ENCODE peak calls at places on chromosome 20, in four cellular contexts. One of them, this sample, is unnamed.

GRCh38 chr20:40511478-40511877 is 177.6 kb downstream of the MAFB start:
- DNase-seq in G401: no peak
- DNase-seq in NB4: no peak
- DNase-seq in activated CD4-positive, CD25-positive, alpha-beta regulatory T cell: no peak
- DNase-seq in this sample: no peak

GRCh38 chr20:49983123-49983847 is 505 bp downstream of the SNAI1 start:
- DNase-seq in G401: no peak
- DNase-seq in NB4: no peak
- DNase-seq in activated CD4-positive, CD25-positive, alpha-beta regulatory T cell: no peak
- DNase-seq in this sample: no peak

GRCh38 chr20:774680-775057 is 6.4 kb upstream of the SLC52A3 start:
- DNase-seq in G401: no peak
- DNase-seq in NB4: no peak
- DNase-seq in activated CD4-positive, CD25-positive, alpha-beta regulatory T cell: no peak
- DNase-seq in this sample: no peak

GRCh38 chr20:38270869-38271608 is 10.5 kb upstream of the KIAA1755 start:
- DNase-seq in G401: no peak
- DNase-seq in NB4: peak
- DNase-seq in activated CD4-positive, CD25-positive, alpha-beta regulatory T cell: no peak
- DNase-seq in this sample: no peak

GRCh38 chr20:49938173-49939163 is 2.3 kb downstream of the RNF114 start:
- DNase-seq in G401: peak
- DNase-seq in NB4: no peak
- DNase-seq in activated CD4-positive, CD25-positive, alpha-beta regulatory T cell: no peak
- DNase-seq in this sample: no peak

GRCh38 chr20:32510120-32510600 is 75.0 kb downstream of the NOL4L start:
- DNase-seq in G401: peak
- DNase-seq in NB4: no peak
- DNase-seq in activated CD4-positive, CD25-positive, alpha-beta regulatory T cell: no peak
- DNase-seq in this sample: peak

GRCh38 chr20:41617059-41617921 is 887 bp downstream of the CHD6 start:
- DNase-seq in G401: peak
- DNase-seq in NB4: peak
- DNase-seq in activated CD4-positive, CD25-positive, alpha-beta regulatory T cell: no peak
- DNase-seq in this sample: peak

GRCh38 chr20:59794555-59794954 is 138.9 kb downstream of the SYCP2 start:
- DNase-seq in G401: no peak
- DNase-seq in NB4: no peak
- DNase-seq in activated CD4-positive, CD25-positive, alpha-beta regulatory T cell: no peak
- DNase-seq in this sample: no peak

GRCh38 chr20:49656304-49656703 is 57.4 kb downstream of the B4GALT5 start:
- DNase-seq in G401: peak
- DNase-seq in NB4: no peak
- DNase-seq in activated CD4-positive, CD25-positive, alpha-beta regulatory T cell: no peak
- DNase-seq in this sample: no peak

GRCh38 chr20:32287231-32287638 is 9.8 kb downstream of the KIF3B start:
- DNase-seq in G401: no peak
- DNase-seq in NB4: no peak
- DNase-seq in activated CD4-positive, CD25-positive, alpha-beta regulatory T cell: no peak
- DNase-seq in this sample: no peak

GRCh38 chr20:38141154-38141888 is 23.7 kb downstream of the TGM2 start:
- DNase-seq in G401: no peak
- DNase-seq in NB4: no peak
- DNase-seq in activated CD4-positive, CD25-positive, alpha-beta regulatory T cell: no peak
- DNase-seq in this sample: no peak

GRCh38 chr20:54123587-54124180 is 50.1 kb downstream of the CYP24A1 start:
- DNase-seq in G401: no peak
- DNase-seq in NB4: no peak
- DNase-seq in activated CD4-positive, CD25-positive, alpha-beta regulatory T cell: no peak
- DNase-seq in this sample: no peak

GRCh38 chr20:51221791-51222408 is 199.0 kb upstream of the KCNG1 start:
- DNase-seq in G401: peak
- DNase-seq in NB4: peak
- DNase-seq in activated CD4-positive, CD25-positive, alpha-beta regulatory T cell: no peak
- DNase-seq in this sample: no peak

GRCh38 chr20:2778602-2779321 is 21.7 kb downstream of the CPXM1 start:
- DNase-seq in G401: no peak
- DNase-seq in NB4: no peak
- DNase-seq in activated CD4-positive, CD25-positive, alpha-beta regulatory T cell: no peak
- DNase-seq in this sample: no peak

GRCh38 chr20:62010551-62011402 is 54.9 kb downstream of the TAF4 start:
- DNase-seq in G401: peak
- DNase-seq in NB4: peak
- DNase-seq in activated CD4-positive, CD25-positive, alpha-beta regulatory T cell: peak
- DNase-seq in this sample: peak

GRCh38 chr20:61535536-61535935 is 283.5 kb downstream of the CDH4 start:
- DNase-seq in G401: no peak
- DNase-seq in NB4: no peak
- DNase-seq in activated CD4-positive, CD25-positive, alpha-beta regulatory T cell: no peak
- DNase-seq in this sample: no peak

GRCh38 chr20:4722571-4722970 is 862 bp downstream of the PRND start:
- DNase-seq in G401: no peak
- DNase-seq in NB4: no peak
- DNase-seq in activated CD4-positive, CD25-positive, alpha-beta regulatory T cell: no peak
- DNase-seq in this sample: no peak

GRCh38 chr20:32040142-32040953 is 11.7 kb upstream of the HCK start:
- DNase-seq in G401: no peak
- DNase-seq in NB4: peak
- DNase-seq in activated CD4-positive, CD25-positive, alpha-beta regulatory T cell: no peak
- DNase-seq in this sample: no peak

GRCh38 chr20:36728986-36729385 is 16.9 kb downstream of the NDRG3 start:
- DNase-seq in G401: peak
- DNase-seq in NB4: peak
- DNase-seq in activated CD4-positive, CD25-positive, alpha-beta regulatory T cell: no peak
- DNase-seq in this sample: no peak

GRCh38 chr20:60804918-60805631 is 447.0 kb upstream of the CDH4 start:
- DNase-seq in G401: no peak
- DNase-seq in NB4: no peak
- DNase-seq in activated CD4-positive, CD25-positive, alpha-beta regulatory T cell: no peak
- DNase-seq in this sample: no peak

GRCh38 chr20:57188576-57189079 is 77.8 kb downstream of the BMP7 start:
- DNase-seq in G401: no peak
- DNase-seq in NB4: no peak
- DNase-seq in activated CD4-positive, CD25-positive, alpha-beta regulatory T cell: no peak
- DNase-seq in this sample: no peak

GRCh38 chr20:44028868-44029847 is 114.5 kb downstream of the TOX2 start:
- DNase-seq in G401: no peak
- DNase-seq in NB4: peak
- DNase-seq in activated CD4-positive, CD25-positive, alpha-beta regulatory T cell: no peak
- DNase-seq in this sample: no peak

GRCh38 chr20:53565254-53565653 is 28.4 kb downstream of the ZNF217 start:
- DNase-seq in G401: no peak
- DNase-seq in NB4: no peak
- DNase-seq in activated CD4-positive, CD25-positive, alpha-beta regulatory T cell: no peak
- DNase-seq in this sample: no peak

GRCh38 chr20:57004416-57004815 is 262.0 kb downstream of the BMP7 start:
- DNase-seq in G401: no peak
- DNase-seq in NB4: no peak
- DNase-seq in activated CD4-positive, CD25-positive, alpha-beta regulatory T cell: no peak
- DNase-seq in this sample: no peak

GRCh38 chr20:45872626-45873025 is 8.4 kb upstream of the ZSWIM1 start:
- DNase-seq in G401: no peak
- DNase-seq in NB4: no peak
- DNase-seq in activated CD4-positive, CD25-positive, alpha-beta regulatory T cell: no peak
- DNase-seq in this sample: no peak

GRCh38 chr20:56778765-56779195 is 149.7 kb downstream of the TFAP2C start:
- DNase-seq in G401: no peak
- DNase-seq in NB4: no peak
- DNase-seq in activated CD4-positive, CD25-positive, alpha-beta regulatory T cell: no peak
- DNase-seq in this sample: no peak

GRCh38 chr20:35947489-35947888 is 6.8 kb downstream of the SCAND1 start:
- DNase-seq in G401: peak
- DNase-seq in NB4: peak
- DNase-seq in activated CD4-positive, CD25-positive, alpha-beta regulatory T cell: no peak
- DNase-seq in this sample: peak

GRCh38 chr20:63178445-63178818 is 37.5 kb downstream of the YTHDF1 start:
- DNase-seq in G401: peak
- DNase-seq in NB4: no peak
- DNase-seq in activated CD4-positive, CD25-positive, alpha-beta regulatory T cell: no peak
- DNase-seq in this sample: no peak

GRCh38 chr20:64238115-64238825 is 17.3 kb upstream of the PCMTD2 start:
- DNase-seq in G401: no peak
- DNase-seq in NB4: no peak
- DNase-seq in activated CD4-positive, CD25-positive, alpha-beta regulatory T cell: no peak
- DNase-seq in this sample: no peak

GRCh38 chr20:43140719-43141118 is 49.0 kb downstream of the PTPRT start:
- DNase-seq in G401: no peak
- DNase-seq in NB4: no peak
- DNase-seq in activated CD4-positive, CD25-positive, alpha-beta regulatory T cell: no peak
- DNase-seq in this sample: no peak

GRCh38 chr20:22339091-22339881 is 245.1 kb downstream of the FOXA2 start:
- DNase-seq in G401: peak
- DNase-seq in NB4: peak
- DNase-seq in activated CD4-positive, CD25-positive, alpha-beta regulatory T cell: no peak
- DNase-seq in this sample: peak

GRCh38 chr20:2762578-2763131 is 37.8 kb downstream of the CPXM1 start:
- DNase-seq in G401: no peak
- DNase-seq in NB4: no peak
- DNase-seq in activated CD4-positive, CD25-positive, alpha-beta regulatory T cell: no peak
- DNase-seq in this sample: no peak

GRCh38 chr20:64269604-64270411 is 14.3 kb downstream of the PCMTD2 start:
- DNase-seq in G401: no peak
- DNase-seq in NB4: no peak
- DNase-seq in activated CD4-positive, CD25-positive, alpha-beta regulatory T cell: no peak
- DNase-seq in this sample: no peak

This sample was measured in CD8-positive, alpha-beta T cell.